ENCODE peak calls at places on chromosome 11, in five cellular contexts. J is psoas muscle, C is Karpas-422, V is kidney, E is fibroblast of the aortic adventitia. L is an unnamed sample.

GRCh38 chr11:125404811-125405481 is 91.1 kb downstream of the FEZ1 start:
- DNase-seq in J (peak), C (peak), V (peak), E (peak), L (peak)

GRCh38 chr11:124482362-124483147 is 37.1 kb upstream of the OR8B8 start:
- DNase-seq in J (no peak), C (no peak), V (no peak), E (no peak), L (no peak)

GRCh38 chr11:8709002-8709672 is 26.5 kb downstream of the RPL27A start:
- DNase-seq in J (peak), C (no peak), V (peak), E (peak), L (peak)

GRCh38 chr11:86932942-86933875 is 22.0 kb downstream of the FZD4 start:
- DNase-seq in J (no peak), C (no peak), V (no peak), E (no peak), L (no peak)

GRCh38 chr11:111764621-111765020 is 1.6 kb downstream of the PPP2R1B start:
- DNase-seq in J (no peak), C (no peak), V (no peak), E (no peak), L (no peak)

GRCh38 chr11:541433-541885 is 4.1 kb downstream of the LRRC56 start:
- DNase-seq in J (no peak), C (no peak), V (no peak), E (no peak), L (no peak)

GRCh38 chr11:10488581-10489443 is 33.7 kb downstream of the AMPD3 start:
- DNase-seq in J (no peak), C (no peak), V (no peak), E (no peak), L (no peak)

GRCh38 chr11:64492561-64492960 is 98.5 kb upstream of the SLC22A12 start:
- DNase-seq in J (no peak), C (no peak), V (no peak), E (no peak), L (no peak)

GRCh38 chr11:36657610-36658225 is 59.7 kb upstream of the RAG2 start:
- DNase-seq in J (no peak), C (no peak), V (no peak), E (no peak), L (no peak)